ENCODE peak calls at places on chromosomes 5 and 9, in six cellular contexts. Z, E, X, I, W and N are unnamed samples.

GRCh38 chr5:620586-621180 is 8.5 kb downstream of the CEP72 start:
- DNase-seq in I (no peak), W (peak; percentile 25), Z (no peak), E (no peak), X (no peak), N (no peak)

GRCh38 chr9:99127372-99128132 is 22.6 kb downstream of the TGFBR1 start:
- DNase-seq in X (no peak), E (no peak), Z (no peak), I (peak; percentile 49), W (no peak), N (no peak)

GRCh38 chr9:35814841-35815543 is at the start of gene HINT2:
- DNase-seq in E (peak; percentile 95), I (peak; percentile 99), Z (peak; percentile 99), W (peak; percentile 99), X (peak; percentile 98), N (peak; percentile 99)

GRCh38 chr9:545480-545879 is 296.0 kb upstream of the DMRT1 start:
- DNase-seq in Z (no peak), W (no peak), I (no peak), E (no peak), X (no peak), N (no peak)

GRCh38 chr5:14168139-14168792 is 25.1 kb downstream of the TRIO start:
- DNase-seq in I (no peak), Z (no peak), X (no peak), E (no peak), W (no peak), N (no peak)

GRCh38 chr5:76337949-76338589 is 65.0 kb upstream of the IQGAP2 start:
- DNase-seq in Z (peak; percentile 20), I (peak; percentile 5), W (peak; percentile 96), E (peak; percentile 55), X (no peak), N (peak; percentile 99)

GRCh38 chr5:53123702-53124101 is 14.1 kb upstream of the MOCS2 start:
- DNase-seq in W (no peak), E (peak; percentile 6), X (no peak), I (no peak), Z (no peak), N (no peak)

GRCh38 chr5:124773291-124774001 is 27.0 kb upstream of the ZNF608 start:
- DNase-seq in Z (no peak), X (no peak), W (no peak), I (no peak), E (no peak), N (no peak)

GRCh38 chr9:18362901-18363685 is 110.9 kb upstream of the ADAMTSL1 start:
- DNase-seq in X (no peak), W (no peak), Z (no peak), I (peak; percentile 51), E (no peak), N (peak; percentile 8)

GRCh38 chr5:73901455-73901854 is 275.5 kb downstream of the ARHGEF28 start:
- DNase-seq in Z (no peak), E (peak; percentile 40), I (no peak), W (no peak), X (no peak), N (peak; percentile 34)

GRCh38 chr9:77807295-77807694 is 159.2 kb upstream of the GNA14 start:
- DNase-seq in E (peak; percentile 37), I (peak; percentile 88), W (no peak), Z (peak; percentile 29), X (no peak), N (no peak)

GRCh38 chr9:38254151-38254550 is 138.4 kb upstream of the ALDH1B1 start:
- DNase-seq in X (no peak), W (peak; percentile 28), E (no peak), Z (no peak), I (no peak), N (no peak)

GRCh38 chr9:5909999-5910398 is 19.3 kb downstream of the MLANA start:
- DNase-seq in I (no peak), W (no peak), E (no peak), X (no peak), Z (no peak), N (no peak)

GRCh38 chr9:79572032-79572890 is 496 bp downstream of the TLE4 start:
- DNase-seq in I (no peak), Z (no peak), X (no peak), W (peak; percentile 78), E (peak; percentile 53), N (peak; percentile 65)

GRCh38 chr5:54533541-54534179 is 16.1 kb downstream of the SNX18 start:
- DNase-seq in I (no peak), E (no peak), X (no peak), W (peak; percentile 80), Z (no peak), N (peak; percentile 78)

GRCh38 chr9:121285835-121286687 is 18.1 kb downstream of the GSN start:
- DNase-seq in W (peak; percentile 80), E (no peak), Z (no peak), X (no peak), I (no peak), N (peak; percentile 71)

GRCh38 chr5:132233081-132233480 is 5.4 kb upstream of the P4HA2 start:
- DNase-seq in I (no peak), Z (no peak), W (peak; percentile 20), X (no peak), E (no peak), N (no peak)

GRCh38 chr5:36507332-36507952 is 99.0 kb upstream of the SLC1A3 start:
- DNase-seq in W (peak; percentile 84), X (peak; percentile 35), E (peak; percentile 59), Z (peak; percentile 52), I (no peak), N (peak; percentile 74)

GRCh38 chr5:58469895-58470294 is 10.0 kb upstream of the PLK2 start:
- DNase-seq in I (no peak), X (no peak), E (no peak), Z (no peak), W (no peak), N (no peak)

GRCh38 chr9:136327313-136327971 is at the start of gene GPSM1:
- DNase-seq in E (peak; percentile 45), W (no peak), I (no peak), Z (no peak), X (no peak), N (no peak)

GRCh38 chr9:36400332-36401178 is 486 bp upstream of the RNF38 start:
- DNase-seq in E (peak; percentile 82), I (no peak), W (peak; percentile 93), X (peak; percentile 74), Z (peak; percentile 39), N (peak; percentile 92)

GRCh38 chr9:136570916-136571315 is 25.1 kb upstream of the NOTCH1 start:
- DNase-seq in Z (no peak), I (no peak), X (no peak), W (no peak), E (no peak), N (no peak)

GRCh38 chr5:67221487-67222242 is 25.1 kb upstream of the CD180 start:
- DNase-seq in X (no peak), I (no peak), W (no peak), Z (no peak), E (no peak), N (no peak)

GRCh38 chr9:114588150-114588663 is 638 bp downstream of the ATP6V1G1 start:
- DNase-seq in E (no peak), X (no peak), Z (no peak), W (no peak), I (peak; percentile 21), N (no peak)

GRCh38 chr9:115289757-115290208 is 171.8 kb upstream of the TNC start:
- DNase-seq in E (peak; percentile 1), W (no peak), X (no peak), Z (peak; percentile 84), I (no peak), N (no peak)

GRCh38 chr5:147403659-147404640 is 105.9 kb downstream of the DPYSL3 start:
- DNase-seq in E (peak; percentile 86), X (no peak), Z (peak; percentile 86), I (peak; percentile 96), W (peak; percentile 86), N (no peak)

GRCh38 chr9:107639426-107639825 is 149.9 kb upstream of the KLF4 start:
- DNase-seq in E (no peak), I (no peak), W (no peak), Z (no peak), X (no peak), N (no peak)

GRCh38 chr9:5949103-5949699 is 58.5 kb downstream of the MLANA start:
- DNase-seq in W (no peak), X (no peak), I (no peak), E (peak; percentile 11), Z (no peak), N (peak; percentile 27)

GRCh38 chr5:174642816-174643405 is 81.5 kb upstream of the MSX2 start:
- DNase-seq in Z (no peak), W (no peak), E (no peak), X (no peak), I (no peak), N (peak; percentile 46)

GRCh38 chr5:143350790-143351603 is 52.5 kb downstream of the NR3C1 start:
- DNase-seq in W (no peak), Z (peak; percentile 69), I (peak; percentile 56), E (no peak), X (no peak), N (no peak)

GRCh38 chr9:115133649-115134048 is 15.7 kb upstream of the TNC start:
- DNase-seq in X (no peak), Z (peak; percentile 84), W (no peak), E (peak; percentile 85), I (peak; percentile 74), N (no peak)

GRCh38 chr5:170112876-170113516 is 7.3 kb downstream of the FOXI1 start:
- DNase-seq in E (no peak), Z (no peak), X (no peak), W (no peak), I (no peak), N (peak; percentile 41)

GRCh38 chr9:91421022-91421765 is 2.4 kb downstream of the NFIL3 start:
- DNase-seq in E (peak; percentile 46), W (peak; percentile 85), I (no peak), X (no peak), Z (no peak), N (peak; percentile 63)

GRCh38 chr5:140574165-140574564 is 9.5 kb downstream of the SLC35A4 start:
- DNase-seq in Z (no peak), X (no peak), E (no peak), I (no peak), W (no peak), N (peak; percentile 96)

GRCh38 chr9:37944266-37944650 is 40.3 kb upstream of the SLC25A51 start:
- DNase-seq in I (no peak), E (peak; percentile 39), W (no peak), Z (no peak), X (no peak), N (no peak)

GRCh38 chr5:149280802-149281201 is 9.1 kb downstream of the AFAP1L1 start:
- DNase-seq in Z (no peak), W (no peak), X (no peak), E (no peak), I (no peak), N (no peak)

GRCh38 chr9:15349892-15350761 is 43.1 kb upstream of the TTC39B start:
- DNase-seq in W (no peak), E (peak; percentile 18), I (no peak), Z (no peak), X (no peak), N (no peak)

GRCh38 chr5:776862-777711 is 7.4 kb downstream of the ZDHHC11B start:
- DNase-seq in W (peak; percentile 43), E (no peak), I (peak; percentile 3), X (no peak), Z (no peak), N (no peak)